ENCODE peak calls at places on chromosomes 1 and 21, in four cellular contexts. One of them, this sample, is unnamed.

GRCh38 chr1:153345187-153346066 is 3.2 kb downstream of the PGLYRP4 start:
- DNase-seq in T-helper 17 cell: no peak
- DNase-seq in Kasumi-1: no peak
- DNase-seq in non-pigmented ciliary epithelial cell: no peak
- DNase-seq in this sample: no peak

GRCh38 chr1:245411245-245411644 is 256.5 kb downstream of the KIF26B start:
- DNase-seq in non-pigmented ciliary epithelial cell: peak; percentile 4
- DNase-seq in T-helper 17 cell: no peak
- DNase-seq in Kasumi-1: peak; percentile 43
- DNase-seq in this sample: no peak

GRCh38 chr1:226778657-226779058 is 39.6 kb upstream of the ITPKB start:
- DNase-seq in T-helper 17 cell: no peak
- DNase-seq in non-pigmented ciliary epithelial cell: peak; percentile 91
- DNase-seq in Kasumi-1: no peak
- DNase-seq in this sample: no peak

GRCh38 chr21:38850277-38850951 is 44.7 kb downstream of the ETS2 start:
- DNase-seq in T-helper 17 cell: no peak
- DNase-seq in Kasumi-1: no peak
- DNase-seq in non-pigmented ciliary epithelial cell: no peak
- DNase-seq in this sample: no peak

GRCh38 chr1:153626929-153627796 is at the start of gene S100A13:
- DNase-seq in Kasumi-1: peak; percentile 77
- DNase-seq in T-helper 17 cell: no peak
- DNase-seq in non-pigmented ciliary epithelial cell: peak; percentile 83
- DNase-seq in this sample: no peak

GRCh38 chr21:43634618-43635017 is 24.7 kb downstream of the HSF2BP start:
- DNase-seq in Kasumi-1: no peak
- DNase-seq in non-pigmented ciliary epithelial cell: no peak
- DNase-seq in T-helper 17 cell: no peak
- DNase-seq in this sample: no peak

GRCh38 chr1:42784946-42785693 is at the start of gene TMEM269:
- DNase-seq in non-pigmented ciliary epithelial cell: no peak
- DNase-seq in T-helper 17 cell: peak; percentile 24
- DNase-seq in Kasumi-1: no peak
- DNase-seq in this sample: no peak

GRCh38 chr1:181015258-181015630 is 7.4 kb downstream of the STX6 start:
- DNase-seq in T-helper 17 cell: no peak
- DNase-seq in Kasumi-1: peak; percentile 64
- DNase-seq in non-pigmented ciliary epithelial cell: no peak
- DNase-seq in this sample: no peak

GRCh38 chr1:202957733-202958543 is at the start of gene ADIPOR1:
- DNase-seq in T-helper 17 cell: peak; percentile 95
- DNase-seq in non-pigmented ciliary epithelial cell: no peak
- DNase-seq in Kasumi-1: peak; percentile 79
- DNase-seq in this sample: peak; percentile 82

GRCh38 chr1:171422489-171422888 is 62.8 kb upstream of the PRRC2C start:
- DNase-seq in T-helper 17 cell: no peak
- DNase-seq in non-pigmented ciliary epithelial cell: no peak
- DNase-seq in Kasumi-1: no peak
- DNase-seq in this sample: no peak

GRCh38 chr21:25370311-25370744 is 237.0 kb downstream of the MRPL39 start:
- DNase-seq in T-helper 17 cell: no peak
- DNase-seq in non-pigmented ciliary epithelial cell: peak; percentile 95
- DNase-seq in Kasumi-1: no peak
- DNase-seq in this sample: no peak

GRCh38 chr1:150093805-150094204 is 26.2 kb downstream of the VPS45 start:
- DNase-seq in non-pigmented ciliary epithelial cell: no peak
- DNase-seq in Kasumi-1: no peak
- DNase-seq in T-helper 17 cell: no peak
- DNase-seq in this sample: no peak

GRCh38 chr1:77978293-77978968 is 441 bp downstream of the FUBP1 start:
- DNase-seq in Kasumi-1: peak; percentile 90
- DNase-seq in T-helper 17 cell: peak; percentile 41
- DNase-seq in non-pigmented ciliary epithelial cell: peak; percentile 81
- DNase-seq in this sample: peak; percentile 71

GRCh38 chr1:12450090-12450764 is 167.8 kb downstream of the DHRS3 start:
- DNase-seq in Kasumi-1: no peak
- DNase-seq in T-helper 17 cell: no peak
- DNase-seq in non-pigmented ciliary epithelial cell: no peak
- DNase-seq in this sample: no peak

GRCh38 chr1:241343956-241344355 is 13.0 kb downstream of the RGS7 start:
- DNase-seq in T-helper 17 cell: no peak
- DNase-seq in Kasumi-1: no peak
- DNase-seq in non-pigmented ciliary epithelial cell: no peak
- DNase-seq in this sample: no peak

GRCh38 chr1:19430121-19431068 is 54.9 kb downstream of the CAPZB start:
- DNase-seq in non-pigmented ciliary epithelial cell: no peak
- DNase-seq in Kasumi-1: no peak
- DNase-seq in T-helper 17 cell: no peak
- DNase-seq in this sample: no peak

GRCh38 chr21:46059195-46059594 is 38.7 kb upstream of the COL6A2 start:
- DNase-seq in Kasumi-1: no peak
- DNase-seq in non-pigmented ciliary epithelial cell: no peak
- DNase-seq in T-helper 17 cell: no peak
- DNase-seq in this sample: no peak

GRCh38 chr1:110130113-110130591 is 17.9 kb downstream of the UBL4B start:
- DNase-seq in Kasumi-1: no peak
- DNase-seq in T-helper 17 cell: no peak
- DNase-seq in non-pigmented ciliary epithelial cell: no peak
- DNase-seq in this sample: no peak